ENCODE peak calls at places on chromosomes 13 and 19, in six cellular contexts. One of them, this sample, is unnamed.

GRCh38 chr13:76380436-76381065 is 505.7 kb downstream of the KCTD12 start:
- DNase-seq in thyroid gland: no peak
- DNase-seq in nephron progenitor cell: no peak
- DNase-seq in lung: no peak
- DNase-seq in fibroblast of mammary gland: peak; percentile 1
- DNase-seq in tibial nerve: no peak
- DNase-seq in this sample: no peak

GRCh38 chr13:46668302-46668720 is 115.3 kb downstream of the LRCH1 start:
- DNase-seq in fibroblast of mammary gland: peak; percentile 91
- DNase-seq in thyroid gland: peak; percentile 17
- DNase-seq in tibial nerve: peak; percentile 66
- DNase-seq in lung: peak; percentile 36
- DNase-seq in nephron progenitor cell: no peak
- DNase-seq in this sample: no peak

GRCh38 chr13:24605923-24606372 is 74.3 kb upstream of the ATP12A start:
- DNase-seq in nephron progenitor cell: no peak
- DNase-seq in thyroid gland: no peak
- DNase-seq in lung: no peak
- DNase-seq in tibial nerve: no peak
- DNase-seq in fibroblast of mammary gland: peak; percentile 51
- DNase-seq in this sample: no peak

GRCh38 chr13:83935566-83935965 is 53.3 kb upstream of the SLITRK1 start:
- DNase-seq in thyroid gland: no peak
- DNase-seq in tibial nerve: no peak
- DNase-seq in fibroblast of mammary gland: no peak
- DNase-seq in lung: no peak
- DNase-seq in nephron progenitor cell: no peak
- DNase-seq in this sample: no peak

GRCh38 chr13:93098972-93099371 is 127.6 kb upstream of the GPC6 start:
- DNase-seq in nephron progenitor cell: no peak
- DNase-seq in fibroblast of mammary gland: no peak
- DNase-seq in lung: no peak
- DNase-seq in thyroid gland: peak; percentile 3
- DNase-seq in tibial nerve: no peak
- DNase-seq in this sample: no peak

GRCh38 chr13:105474983-105475382 is 1060.5 kb downstream of the EFNB2 start:
- DNase-seq in tibial nerve: no peak
- DNase-seq in fibroblast of mammary gland: no peak
- DNase-seq in nephron progenitor cell: no peak
- DNase-seq in thyroid gland: no peak
- DNase-seq in lung: no peak
- DNase-seq in this sample: no peak

GRCh38 chr19:7456964-7457541 is 31.8 kb downstream of the PEX11G start:
- DNase-seq in thyroid gland: no peak
- DNase-seq in fibroblast of mammary gland: peak; percentile 24
- DNase-seq in tibial nerve: no peak
- DNase-seq in nephron progenitor cell: no peak
- DNase-seq in lung: no peak
- DNase-seq in this sample: no peak

GRCh38 chr19:39679056-39679790 is 23.5 kb downstream of the LGALS16 start:
- DNase-seq in fibroblast of mammary gland: no peak
- DNase-seq in lung: no peak
- DNase-seq in tibial nerve: no peak
- DNase-seq in nephron progenitor cell: no peak
- DNase-seq in thyroid gland: peak; percentile 3
- DNase-seq in this sample: no peak

GRCh38 chr19:47447470-47448359 is 24.0 kb downstream of the SLC8A2 start:
- DNase-seq in tibial nerve: no peak
- DNase-seq in lung: peak; percentile 30
- DNase-seq in nephron progenitor cell: peak; percentile 88
- DNase-seq in fibroblast of mammary gland: peak; percentile 41
- DNase-seq in thyroid gland: peak; percentile 5
- DNase-seq in this sample: peak; percentile 70

DNA sequence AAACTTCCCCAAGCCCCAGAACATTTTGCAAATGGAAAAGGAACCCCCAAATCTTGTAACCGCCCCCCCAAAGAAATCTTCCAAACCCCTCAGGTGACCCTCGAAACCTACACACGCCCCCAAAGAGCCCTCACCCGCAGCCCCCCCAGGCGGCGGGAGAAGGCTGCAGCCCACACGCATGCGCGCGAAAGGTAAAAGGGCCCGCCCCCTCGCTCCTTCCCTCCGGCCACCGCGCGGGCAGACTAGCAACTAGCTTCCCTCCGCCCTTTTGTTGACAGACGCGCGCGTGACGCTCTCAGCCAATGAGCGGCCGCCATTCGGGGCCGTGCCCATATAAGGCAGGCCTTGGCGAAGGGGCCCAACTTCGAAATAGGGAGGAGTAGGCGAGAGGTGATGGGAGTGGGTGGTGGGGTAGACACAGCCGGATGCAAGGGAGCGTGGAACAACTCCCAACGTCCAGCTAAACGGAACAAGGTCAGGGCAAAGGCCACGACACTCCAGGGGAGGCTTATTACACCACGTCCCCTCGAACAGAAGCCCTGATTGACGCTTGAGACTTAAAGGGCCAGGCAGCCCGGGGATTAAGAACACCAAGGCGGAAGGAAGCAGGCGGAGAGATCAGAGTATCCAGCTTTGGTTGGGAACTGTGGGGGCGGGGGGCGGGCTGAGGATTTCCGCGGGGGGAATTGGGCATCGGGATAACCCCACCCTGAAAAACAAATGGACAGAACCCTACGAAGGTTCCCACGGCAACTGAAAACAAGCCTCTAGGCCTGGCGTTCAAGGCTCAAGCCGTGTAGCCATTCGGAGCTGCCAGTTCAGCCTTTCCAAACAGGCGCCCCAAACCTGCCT is 13.3 kb downstream of the FBXO46 start:
- DNase-seq in thyroid gland: peak; percentile 99
- DNase-seq in fibroblast of mammary gland: peak; percentile 99
- DNase-seq in nephron progenitor cell: peak; percentile 97
- DNase-seq in lung: peak; percentile 99
- DNase-seq in tibial nerve: peak; percentile 98
- DNase-seq in this sample: peak; percentile 95
- TF ChIP-seq CTCF in thyroid gland: peak; percentile 4
- TF ChIP-seq CTCF in fibroblast of mammary gland: no peak
- TF ChIP-seq CTCF in nephron progenitor cell: no peak
- TF ChIP-seq CTCF in lung: peak; percentile 1
- TF ChIP-seq CTCF in tibial nerve: no peak
- TF ChIP-seq CTCF in this sample: no peak

GRCh38 chr19:16088351-16088984 is 12.2 kb downstream of the TPM4 start:
- DNase-seq in lung: peak; percentile 82
- DNase-seq in tibial nerve: no peak
- DNase-seq in thyroid gland: no peak
- DNase-seq in nephron progenitor cell: no peak
- DNase-seq in fibroblast of mammary gland: no peak
- DNase-seq in this sample: no peak
- TF ChIP-seq CTCF in lung: no peak
- TF ChIP-seq CTCF in tibial nerve: no peak
- TF ChIP-seq CTCF in thyroid gland: no peak
- TF ChIP-seq CTCF in nephron progenitor cell: no peak
- TF ChIP-seq CTCF in fibroblast of mammary gland: peak; percentile 11
- TF ChIP-seq CTCF in this sample: peak; percentile 50

GRCh38 chr13:23180711-23181110 is at the start of gene SGCG:
- DNase-seq in nephron progenitor cell: no peak
- DNase-seq in lung: no peak
- DNase-seq in thyroid gland: no peak
- DNase-seq in fibroblast of mammary gland: no peak
- DNase-seq in tibial nerve: no peak
- DNase-seq in this sample: no peak

GRCh38 chr13:23182142-23182541 is 1.4 kb downstream of the SGCG start:
- DNase-seq in thyroid gland: no peak
- DNase-seq in lung: no peak
- DNase-seq in tibial nerve: no peak
- DNase-seq in nephron progenitor cell: no peak
- DNase-seq in fibroblast of mammary gland: no peak
- DNase-seq in this sample: no peak

GRCh38 chr13:23185542-23185941 is 4.8 kb downstream of the SGCG start:
- DNase-seq in fibroblast of mammary gland: no peak
- DNase-seq in thyroid gland: no peak
- DNase-seq in tibial nerve: no peak
- DNase-seq in lung: no peak
- DNase-seq in nephron progenitor cell: no peak
- DNase-seq in this sample: no peak

DNA sequence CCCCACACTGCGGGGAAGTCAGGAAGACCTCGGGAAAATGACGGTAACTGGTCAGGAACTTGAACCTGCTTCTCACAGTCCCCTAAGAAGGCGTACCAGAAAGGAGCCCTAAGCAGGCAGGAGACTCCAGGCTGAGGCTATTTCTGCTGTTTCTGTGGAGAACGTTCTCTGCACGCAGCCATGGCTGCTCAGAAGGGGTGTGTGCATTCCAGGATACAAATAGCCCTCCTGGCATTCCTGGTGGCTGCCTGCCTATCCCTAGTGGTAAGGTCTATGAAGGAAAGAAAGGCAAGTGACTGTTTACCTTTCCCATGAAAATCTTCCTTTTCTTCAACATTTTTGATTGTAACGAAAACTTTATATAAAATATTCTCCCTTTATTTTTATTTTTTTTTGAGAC is 2.5 kb downstream of the SGCG start:
- DNase-seq in fibroblast of mammary gland: no peak
- DNase-seq in lung: no peak
- DNase-seq in nephron progenitor cell: no peak
- DNase-seq in tibial nerve: no peak
- DNase-seq in thyroid gland: no peak
- DNase-seq in this sample: no peak
- TF ChIP-seq CTCF in fibroblast of mammary gland: no peak
- TF ChIP-seq CTCF in lung: no peak
- TF ChIP-seq CTCF in nephron progenitor cell: no peak
- TF ChIP-seq CTCF in tibial nerve: no peak
- TF ChIP-seq CTCF in thyroid gland: no peak
- TF ChIP-seq CTCF in this sample: no peak

DNA sequence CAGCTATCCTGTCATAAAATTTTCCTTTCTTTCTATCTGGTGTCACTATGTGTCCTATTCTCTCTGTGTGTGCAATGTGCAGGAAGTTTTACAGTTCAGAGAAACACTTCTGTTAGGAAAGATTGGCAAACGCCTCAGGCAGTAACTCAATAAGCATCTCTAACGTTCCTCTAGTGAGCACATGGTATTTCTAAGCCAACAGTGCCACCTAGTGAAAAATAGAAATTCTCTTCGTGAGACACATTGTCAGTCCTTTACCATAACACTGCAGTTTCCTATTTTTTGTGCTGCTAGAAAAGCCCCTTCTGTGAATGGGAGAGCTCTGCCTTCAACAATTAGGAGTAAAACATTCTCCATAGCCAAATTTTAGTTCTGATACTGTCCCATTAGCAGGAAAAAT is 50.7 kb downstream of the ZNF723 start:
- DNase-seq in thyroid gland: no peak
- DNase-seq in nephron progenitor cell: no peak
- DNase-seq in tibial nerve: peak; percentile 9
- DNase-seq in lung: no peak
- DNase-seq in fibroblast of mammary gland: peak; percentile 19
- DNase-seq in this sample: no peak
- TF ChIP-seq CTCF in thyroid gland: peak; percentile 48
- TF ChIP-seq CTCF in nephron progenitor cell: no peak
- TF ChIP-seq CTCF in tibial nerve: no peak
- TF ChIP-seq CTCF in lung: no peak
- TF ChIP-seq CTCF in fibroblast of mammary gland: no peak
- TF ChIP-seq CTCF in this sample: peak; percentile 47